ENCODE peak calls at places on chromosomes 12 and 14, in seven cellular contexts. H is GM10248, K is heart right ventricle, Q is AG09309, E is cardiac muscle cell, J is WTC11, Z is fibroblast of pulmonary artery. D is an unnamed sample.

GRCh38 chr12:76346236-76346635 is 2.0 kb downstream of the BBS10 start:
- DNase-seq in H (no peak), K (no peak), Q (no peak), E (no peak), J (no peak), Z (peak; percentile 40), D (no peak)

GRCh38 chr12:98421336-98421735 is 94.1 kb upstream of the TMPO start:
- DNase-seq in H (no peak), K (no peak), Q (no peak), E (no peak), J (no peak), Z (no peak), D (no peak)

GRCh38 chr14:73817020-73817419 is 34.6 kb upstream of the PTGR2 start:
- DNase-seq in H (no peak), K (no peak), Q (no peak), E (no peak), J (no peak), Z (no peak), D (no peak)

GRCh38 chr14:105305350-105305749 is 4.5 kb upstream of the BRF1 start:
- DNase-seq in H (no peak), K (no peak), Q (no peak), E (no peak), J (no peak), Z (no peak), D (no peak)

GRCh38 chr14:68544150-68544892 is 248.5 kb downstream of the ZFP36L1 start:
- DNase-seq in H (no peak), K (no peak), Q (peak; percentile 100), E (no peak), J (no peak), Z (peak; percentile 99), D (no peak)

GRCh38 chr12:79991586-79991985 is 56.7 kb upstream of the PPP1R12A start:
- DNase-seq in H (no peak), K (no peak), Q (no peak), E (no peak), J (no peak), Z (no peak), D (no peak)

GRCh38 chr12:131085125-131085815 is 131.6 kb downstream of the ADGRD1 start:
- DNase-seq in H (no peak), K (peak; percentile 23), Q (no peak), E (no peak), J (peak; percentile 5), Z (no peak), D (peak; percentile 2)

GRCh38 chr14:106436310-106436905 is 910.0 kb downstream of the TMEM121 start:
- DNase-seq in H (peak; percentile 6), K (peak; percentile 33), Q (no peak), E (no peak), J (peak; percentile 20), Z (no peak), D (no peak)

GRCh38 chr14:91047174-91047753 is 13.2 kb downstream of the RPS6KA5 start:
- DNase-seq in H (no peak), K (no peak), Q (no peak), E (no peak), J (no peak), Z (no peak), D (no peak)

GRCh38 chr14:30521899-30522736 is 36.8 kb upstream of the G2E3 start:
- DNase-seq in H (peak; percentile 22), K (no peak), Q (no peak), E (peak; percentile 58), J (no peak), Z (peak; percentile 70), D (no peak)

GRCh38 chr12:42706331-42706730 is 116.8 kb upstream of the PRICKLE1 start:
- DNase-seq in H (no peak), K (no peak), Q (no peak), E (no peak), J (no peak), Z (no peak), D (no peak)

GRCh38 chr12:53766881-53767280 is 15.1 kb upstream of the CISTR start:
- DNase-seq in H (no peak), K (no peak), Q (no peak), E (no peak), J (no peak), Z (no peak), D (no peak)

GRCh38 chr12:88854260-88854659 is 274.0 kb upstream of the KITLG start:
- DNase-seq in H (no peak), K (no peak), Q (peak; percentile 67), E (no peak), J (no peak), Z (peak; percentile 69), D (no peak)

GRCh38 chr12:79381246-79382208 is 309.2 kb downstream of the PAWR start:
- DNase-seq in H (no peak), K (no peak), Q (no peak), E (no peak), J (no peak), Z (no peak), D (no peak)

GRCh38 chr12:716506-716905 is 35.9 kb upstream of the WNK1 start:
- DNase-seq in H (peak; percentile 43), K (no peak), Q (no peak), E (peak; percentile 88), J (no peak), Z (peak; percentile 50), D (no peak)

GRCh38 chr12:124586756-124587155 is 19.3 kb upstream of the NCOR2 start:
- DNase-seq in H (no peak), K (no peak), Q (no peak), E (no peak), J (no peak), Z (no peak), D (no peak)

GRCh38 chr12:111102062-111102735 is 181.8 kb upstream of the MYL2 start:
- DNase-seq in H (no peak), K (no peak), Q (no peak), E (no peak), J (no peak), Z (no peak), D (no peak)

GRCh38 chr12:28973491-28973890 is 175.6 kb upstream of the FAR2 start:
- DNase-seq in H (no peak), K (no peak), Q (no peak), E (no peak), J (no peak), Z (no peak), D (no peak)

GRCh38 chr12:82216475-82216874 is 141.7 kb downstream of the CCDC59 start:
- DNase-seq in H (no peak), K (no peak), Q (no peak), E (no peak), J (no peak), Z (no peak), D (no peak)

DNA sequence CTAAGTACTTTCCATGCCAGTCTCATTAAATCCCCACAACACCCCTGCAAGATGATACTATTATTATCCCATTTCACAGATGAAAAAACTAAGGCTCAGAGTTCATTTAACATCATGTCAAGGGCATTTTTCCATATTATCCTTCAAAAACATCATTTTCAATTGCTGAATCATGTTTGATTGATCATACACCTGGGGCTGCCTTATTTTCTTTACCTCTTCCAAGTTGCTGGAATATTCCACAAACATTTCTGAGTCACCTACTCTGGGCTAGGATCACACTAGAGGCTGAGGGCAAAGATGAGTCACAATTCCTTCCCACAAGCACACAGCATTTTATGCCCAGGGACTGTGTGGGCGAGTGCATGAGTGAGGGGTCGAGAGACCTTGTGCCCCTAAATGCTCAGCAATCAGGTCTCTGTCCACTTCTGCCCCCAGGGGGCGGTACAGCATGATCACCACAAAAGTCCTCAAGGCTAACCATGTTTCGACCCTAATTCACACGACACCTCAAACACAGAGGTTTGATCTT is 14.1 kb upstream of the TMEM119 start:
- DNase-seq in H (no peak), K (no peak), Q (peak; percentile 73), E (no peak), J (peak; percentile 78), Z (peak; percentile 56), D (no peak)
- TF ChIP-seq CTCF in H (peak; percentile 26), K (peak; percentile 60), Q (peak; percentile 47), E (peak; percentile 54), J (peak; percentile 71), Z (peak; percentile 50), D (peak; percentile 55)

DNA sequence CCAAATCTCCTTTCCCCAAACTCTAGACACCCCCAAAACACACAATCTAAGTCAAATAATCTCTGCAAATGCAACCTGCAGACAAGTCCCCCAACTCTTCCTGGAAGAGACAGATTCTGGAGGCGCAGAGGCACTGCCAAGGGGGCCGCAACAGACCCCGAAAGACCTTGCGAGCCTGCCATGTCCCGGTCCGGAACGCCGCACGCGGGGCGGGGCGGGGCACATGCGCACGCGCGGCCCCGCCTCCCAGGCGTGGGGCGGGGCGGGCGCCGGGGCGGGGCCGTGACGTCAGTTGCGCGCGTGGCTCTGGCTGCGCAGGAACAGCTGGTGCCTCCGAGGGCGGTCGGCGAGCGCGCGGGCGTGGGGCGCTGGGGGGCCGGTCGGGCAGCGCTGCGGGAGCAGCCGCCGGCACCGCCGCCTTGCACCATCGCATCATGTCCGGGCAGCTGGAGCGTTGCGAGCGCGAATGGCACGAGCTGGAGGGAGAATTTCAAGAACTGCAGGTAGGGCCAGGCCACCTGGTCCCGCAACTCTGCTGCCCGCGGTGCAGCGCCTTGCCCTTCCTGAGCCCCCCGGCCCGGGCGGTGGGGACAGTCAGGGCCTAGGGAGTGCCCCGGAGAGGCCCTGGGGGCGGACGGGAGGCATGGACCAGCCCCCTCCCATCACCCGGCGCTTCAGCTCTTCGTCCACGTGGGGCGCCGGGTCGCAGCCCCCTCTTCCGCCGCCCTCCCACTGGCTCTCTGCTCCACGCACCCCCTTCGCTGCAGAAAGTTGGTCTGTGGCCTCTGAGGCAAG is at the start of gene TMEM120B:
- DNase-seq in H (peak; percentile 95), K (peak; percentile 89), Q (no peak), E (peak; percentile 91), J (peak; percentile 71), Z (peak; percentile 72), D (peak; percentile 78)
- TF ChIP-seq CTCF in H (no peak), K (no peak), Q (no peak), E (no peak), J (no peak), Z (no peak), D (peak; percentile 37)

GRCh38 chr12:45165284-45165683 is 50.6 kb upstream of the ANO6 start:
- DNase-seq in H (no peak), K (no peak), Q (no peak), E (no peak), J (no peak), Z (no peak), D (no peak)
- TF ChIP-seq CTCF in H (no peak), K (no peak), Q (no peak), E (no peak), J (no peak), Z (no peak), D (no peak)

DNA sequence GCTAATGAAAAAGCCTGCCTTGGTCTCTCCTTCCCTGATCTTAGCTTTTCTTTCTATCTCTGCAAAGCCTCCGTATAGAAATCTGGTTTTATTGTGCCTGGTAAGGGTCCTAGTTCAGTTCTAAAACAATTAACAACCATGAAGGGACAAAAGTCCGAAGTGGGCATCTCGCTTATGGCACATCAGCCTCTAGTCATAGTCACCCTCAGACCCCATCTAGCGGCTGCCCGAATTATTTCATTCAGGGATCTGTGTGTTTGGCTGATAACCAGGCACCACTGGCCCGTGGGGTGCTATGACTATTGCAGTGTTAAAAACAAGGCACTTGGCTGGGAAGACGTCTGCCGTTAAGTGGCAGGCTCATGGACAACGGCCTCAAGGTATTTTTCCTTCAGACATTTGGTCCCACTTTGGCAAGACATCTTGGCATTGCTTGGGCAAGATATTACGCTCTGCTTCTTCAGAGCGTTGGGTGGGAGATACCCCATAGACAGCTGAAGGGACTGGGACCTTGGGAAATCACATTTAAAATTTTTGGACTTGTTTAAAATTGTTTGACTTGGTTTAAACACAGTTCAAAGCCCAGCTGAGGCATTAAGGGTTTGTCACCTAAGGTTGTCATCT is 87.1 kb downstream of the SINHCAF start:
- DNase-seq in H (peak; percentile 75), K (peak; percentile 36), Q (no peak), E (peak; percentile 77), J (peak; percentile 76), Z (peak; percentile 69), D (peak; percentile 67)
- TF ChIP-seq CTCF in H (peak; percentile 58), K (peak; percentile 71), Q (peak; percentile 70), E (peak; percentile 79), J (peak; percentile 43), Z (peak; percentile 78), D (peak; percentile 83)

D was measured in progenitor cell of endocrine pancreas.